ENCODE peak calls at places on chromosomes 12 and 14, in seven cellular contexts. B is lung, R is endothelial cell of umbilical vein, N is left lung, L is uterus, V is brain microvascular endothelial cell, S is heart left ventricle. H is an unnamed sample.

GRCh38 chr14:58749066-58749669 is 111.4 kb downstream of the DACT1 start:
- DNase-seq in L (no peak), S (no peak), B (no peak), V (peak; percentile 85), R (peak; percentile 45), N (no peak), H (peak; percentile 87)

GRCh38 chr12:28222959-28223662 is 32.9 kb downstream of the CCDC91 start:
- DNase-seq in S (no peak), B (no peak), V (no peak), R (no peak), N (no peak), L (no peak), H (no peak)

GRCh38 chr14:105484069-105484996 is 2.4 kb upstream of the CRIP1 start:
- DNase-seq in V (no peak), L (peak; percentile 62), S (peak; percentile 70), R (peak; percentile 28), N (no peak), B (no peak), H (no peak)

GRCh38 chr14:52351191-52351560 is 37.1 kb downstream of the PTGER2 start:
- DNase-seq in S (no peak), B (no peak), V (no peak), N (no peak), R (no peak), L (peak; percentile 20), H (no peak)

GRCh38 chr12:24679135-24679534 is 269.8 kb downstream of the BCAT1 start:
- DNase-seq in R (no peak), V (peak; percentile 11), S (no peak), L (no peak), N (no peak), B (no peak), H (no peak)

GRCh38 chr12:117408161-117408791 is 46.9 kb upstream of the NOS1 start:
- DNase-seq in B (peak; percentile 71), L (no peak), N (no peak), S (peak; percentile 22), R (peak; percentile 41), V (no peak), H (no peak)

GRCh38 chr12:20946732-20947131 is 136.2 kb downstream of the SLCO1B3 start:
- DNase-seq in L (no peak), B (no peak), R (peak; percentile 22), S (no peak), V (peak; percentile 32), N (no peak), H (no peak)

GRCh38 chr12:100368066-100368465 is 11.2 kb downstream of the SLC17A8 start:
- DNase-seq in R (no peak), V (no peak), B (no peak), N (no peak), S (no peak), L (no peak), H (no peak)

GRCh38 chr14:60665178-60665555 is 15.9 kb upstream of the SIX1 start:
- DNase-seq in V (no peak), B (no peak), R (no peak), L (no peak), S (no peak), N (no peak), H (no peak)

GRCh38 chr12:25447046-25447445 is 106.0 kb downstream of the LMNTD1 start:
- DNase-seq in S (no peak), L (no peak), B (no peak), V (no peak), R (no peak), N (no peak), H (no peak)

GRCh38 chr12:103705927-103706326 is 118.9 kb downstream of the STAB2 start:
- DNase-seq in L (no peak), S (no peak), V (no peak), B (no peak), N (no peak), R (no peak), H (no peak)

GRCh38 chr14:102074415-102074964 is 12.4 kb downstream of the HSP90AA1 start:
- DNase-seq in V (no peak), B (no peak), R (no peak), L (no peak), S (no peak), N (no peak), H (no peak)

GRCh38 chr14:100640481-100641273 is 53.5 kb upstream of the BEGAIN start:
- DNase-seq in B (no peak), V (peak; percentile 78), R (no peak), N (no peak), L (no peak), S (no peak), H (no peak)

GRCh38 chr12:67943295-67943892 is 45.9 kb upstream of the IFNG-AS1 start:
- DNase-seq in V (peak; percentile 88), B (peak; percentile 53), N (no peak), L (peak; percentile 77), S (peak; percentile 67), R (peak; percentile 64), H (no peak)

GRCh38 chr12:115467531-115467930 is 783.6 kb upstream of the TBX3 start:
- DNase-seq in S (no peak), N (no peak), B (no peak), V (no peak), L (no peak), R (no peak), H (no peak)

GRCh38 chr12:11758838-11759509 is 109.5 kb downstream of the ETV6 start:
- DNase-seq in N (no peak), R (peak; percentile 51), B (no peak), L (peak; percentile 46), S (peak; percentile 68), V (peak; percentile 45), H (no peak)

GRCh38 chr12:49274396-49275069 is 9.7 kb downstream of the TUBA1C start:
- DNase-seq in N (no peak), S (peak; percentile 41), V (no peak), B (no peak), R (no peak), L (no peak), H (no peak)

GRCh38 chr14:92551066-92551841 is 37.7 kb downstream of the RIN3 start:
- DNase-seq in N (no peak), V (no peak), L (no peak), R (no peak), B (no peak), S (no peak), H (no peak)

GRCh38 chr12:62604856-62605255 is 138.2 kb downstream of the MON2 start:
- DNase-seq in L (no peak), V (peak; percentile 36), S (no peak), N (no peak), B (no peak), R (peak; percentile 44), H (no peak)

GRCh38 chr12:100450726-100451125 is 22.9 kb upstream of the NR1H4 start:
- DNase-seq in S (no peak), N (no peak), L (no peak), B (no peak), V (no peak), R (peak; percentile 8), H (no peak)

GRCh38 chr12:94163850-94164249 is 15.5 kb downstream of the PLXNC1 start:
- DNase-seq in V (no peak), R (no peak), S (no peak), L (no peak), B (no peak), N (no peak), H (no peak)

GRCh38 chr14:90295870-90296516 is 35.7 kb downstream of the NRDE2 start:
- DNase-seq in L (no peak), R (no peak), V (peak; percentile 51), N (no peak), S (no peak), B (no peak), H (no peak)

GRCh38 chr14:23640524-23641141 is 4.5 kb downstream of the DHRS2 start:
- DNase-seq in L (peak; percentile 80), B (no peak), N (no peak), S (no peak), R (no peak), V (peak; percentile 51), H (no peak)

GRCh38 chr12:11724888-11725310 is 75.4 kb downstream of the ETV6 start:
- DNase-seq in R (peak; percentile 82), L (peak; percentile 35), N (no peak), V (no peak), S (no peak), B (no peak), H (no peak)

GRCh38 chr14:55665067-55665700 is 85.2 kb downstream of the KTN1 start:
- DNase-seq in B (no peak), L (no peak), R (no peak), V (no peak), N (no peak), S (no peak), H (no peak)

GRCh38 chr14:91405724-91406435 is 11.7 kb downstream of the CCDC88C start:
- DNase-seq in B (no peak), R (peak; percentile 33), S (no peak), L (no peak), N (no peak), V (no peak), H (no peak)
- H3K4me3 ChIP-seq in B (no peak overlapping the region), R (no peak overlapping the region), S (no peak overlapping the region), L (no peak overlapping the region), N (no peak overlapping the region), V (no peak overlapping the region), H (no peak overlapping the region)

GRCh38 chr12:132373967-132374820 is 44.8 kb upstream of the GALNT9 start:
- DNase-seq in B (no peak), V (no peak), N (peak; percentile 61), L (no peak), R (no peak), S (no peak), H (no peak)
- TF ChIP-seq CTCF in B (no peak), V (peak; percentile 35), N (no peak), L (no peak), R (no peak), S (no peak), H (no peak)

GRCh38 chr12:54082402-54082892 is 28.8 kb downstream of the HOXC4 start:
- DNase-seq in L (peak; percentile 27), N (no peak), B (no peak), R (no peak), S (no peak), V (no peak), H (no peak)
- H3K27me3 ChIP-seq in L (no peaks in the 10 kb centered on the region), N (no peaks in the 10 kb centered on the region), B (peaks cover 2% of the 10 kb centered on the region), R (peaks cover 29% of the 10 kb centered on the region), S (peaks cover 76% of the 10 kb centered on the region), V (peaks cover 15% of the 10 kb centered on the region), H (no peaks in the 10 kb centered on the region)

GRCh38 chr12:65926119-65927004 is 102.1 kb downstream of the HMGA2 start:
- DNase-seq in N (no peak), V (no peak), L (no peak), B (no peak), R (no peak), S (no peak), H (no peak)

GRCh38 chr12:65929641-65930040 is 105.4 kb downstream of the HMGA2 start:
- DNase-seq in B (no peak), V (no peak), L (no peak), R (peak; percentile 46), N (no peak), S (no peak), H (no peak)

GRCh38 chr12:65923228-65923627 is 98.9 kb downstream of the HMGA2 start:
- DNase-seq in S (no peak), V (no peak), L (no peak), N (no peak), R (no peak), B (no peak), H (no peak)

GRCh38 chr12:65922077-65922476 is 97.8 kb downstream of the HMGA2 start:
- DNase-seq in N (no peak), V (no peak), L (no peak), R (no peak), S (no peak), B (no peak), H (no peak)

DNA sequence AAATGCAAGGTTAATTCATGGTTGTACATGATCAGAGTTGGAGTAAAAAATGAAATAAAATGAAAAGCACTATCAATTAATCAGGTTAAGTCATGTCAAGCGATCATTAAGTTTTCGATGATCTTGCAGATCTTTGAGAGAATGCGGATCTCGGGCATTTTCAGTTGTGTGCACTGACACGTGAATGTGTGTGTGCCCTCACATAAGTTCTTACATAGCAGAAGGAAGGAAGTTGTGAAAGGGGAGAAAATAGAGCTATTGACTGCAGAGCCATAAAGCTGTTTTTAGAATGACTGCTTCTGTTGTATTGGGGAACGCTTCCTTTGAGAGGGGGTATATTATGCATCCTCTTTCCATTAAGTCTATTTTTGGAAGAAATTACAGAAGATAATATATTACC is 101.3 kb downstream of the HMGA2 start:
- DNase-seq in B (no peak), L (no peak), R (peak; percentile 57), S (no peak), V (no peak), N (no peak), H (no peak)
- H3K4me3 ChIP-seq in B (no peak overlapping the region), L (no peak overlapping the region), R (no peak overlapping the region), S (peak overlapping the region; percentile 1), V (no peak overlapping the region), N (no peak overlapping the region), H (no peak overlapping the region)

H was measured in kidney epithelial cell.